ENCODE peak calls at places on chromosomes 2 and 18, in four cellular contexts. W is stimulated activated CD4-positive, alpha-beta T cell treated with anti-CD3 and anti-CD28 coated beads, Interleukin-2, amount 100 ng/mL, for 48 hours; J is lower lobe of right lung; M is memory B cell. Z is an unnamed sample.

GRCh38 chr2:133444411-133444934 is 123.8 kb downstream of the NCKAP5 start:
- DNase-seq in W (no peak), J (no peak), M (no peak), Z (no peak)

GRCh38 chr2:223759569-223760430 is 77.6 kb downstream of the AP1S3 start:
- DNase-seq in W (no peak), M (no peak), J (no peak), Z (peak; percentile 73)

GRCh38 chr2:220269421-220269820 is 642.0 kb downstream of the SLC4A3 start:
- DNase-seq in M (no peak), J (no peak), W (no peak), Z (no peak)

GRCh38 chr2:145380436-145381017 is 860.6 kb upstream of the ZEB2 start:
- DNase-seq in W (no peak), M (no peak), J (no peak), Z (peak; percentile 9)

GRCh38 chr2:179021258-179021657 is 28.7 kb downstream of the CCDC141 start:
- DNase-seq in M (no peak), W (no peak), J (no peak), Z (no peak)

GRCh38 chr2:29332540-29332939 is 217.3 kb downstream of the CLIP4 start:
- DNase-seq in W (no peak), J (no peak), M (no peak), Z (no peak)

GRCh38 chr18:79912994-79913831 is 38.2 kb downstream of the SLC66A2 start:
- DNase-seq in J (peak; percentile 38), M (no peak), W (no peak), Z (no peak)

GRCh38 chr2:8197101-8197500 is 484.8 kb upstream of the ID2 start:
- DNase-seq in M (no peak), W (no peak), J (no peak), Z (no peak)

GRCh38 chr18:26089247-26090129 is 925 bp downstream of the SS18 start:
- DNase-seq in J (no peak), W (peak; percentile 2), M (no peak), Z (peak; percentile 36)

GRCh38 chr2:104861295-104862060 is 7.6 kb downstream of the POU3F3 start:
- DNase-seq in J (no peak), W (no peak), M (no peak), Z (no peak)

GRCh38 chr18:67805261-67805660 is 288.7 kb upstream of the DSEL start:
- DNase-seq in M (no peak), J (no peak), W (no peak), Z (no peak)

GRCh38 chr2:191018048-191018447 is 4.1 kb upstream of the STAT1 start:
- DNase-seq in J (no peak), W (no peak), M (no peak), Z (no peak)

GRCh38 chr2:238925816-238926215 is 77.9 kb downstream of the TWIST2 start:
- DNase-seq in J (no peak), M (no peak), W (no peak), Z (no peak)

GRCh38 chr2:237733677-237734300 is 64.8 kb upstream of the RBM44 start:
- DNase-seq in W (no peak), M (no peak), J (no peak), Z (no peak)

GRCh38 chr18:57863706-57864105 is 60.6 kb upstream of the ATP8B1 start:
- DNase-seq in M (no peak), W (no peak), J (no peak), Z (no peak)

GRCh38 chr2:48127612-48128191 is 221.4 kb upstream of the FBXO11 start:
- DNase-seq in J (no peak), W (no peak), M (no peak), Z (no peak)

GRCh38 chr2:226760412-226761194 is 39.0 kb downstream of the IRS1 start:
- DNase-seq in W (no peak), J (no peak), M (no peak), Z (no peak)

GRCh38 chr2:45882707-45883106 is 231.2 kb downstream of the PRKCE start:
- DNase-seq in M (no peak), J (no peak), W (no peak), Z (no peak)

GRCh38 chr2:86072271-86072858 is 33.3 kb downstream of the POLR1A start:
- DNase-seq in M (peak; percentile 54), J (peak; percentile 65), W (no peak), Z (no peak)

GRCh38 chr2:109222825-109223471 is 93.9 kb downstream of the SH3RF3 start:
- DNase-seq in J (no peak), W (no peak), M (no peak), Z (no peak)

GRCh38 chr2:3768960-3769765 is 65.8 kb downstream of the DCDC2C start:
- DNase-seq in W (no peak), J (no peak), M (no peak), Z (no peak)

GRCh38 chr2:178066890-178067669 is 5.5 kb downstream of the PDE11A start:
- DNase-seq in W (no peak), J (no peak), M (no peak), Z (no peak)

GRCh38 chr18:79570266-79571201 is 109.1 kb upstream of the CTDP1 start:
- DNase-seq in J (peak; percentile 39), W (no peak), M (no peak), Z (no peak)

GRCh38 chr18:50875966-50876536 is 2.9 kb upstream of the ME2 start:
- DNase-seq in J (no peak), W (no peak), M (no peak), Z (no peak)

GRCh38 chr18:36349552-36349951 is 52.0 kb downstream of the FHOD3 start:
- DNase-seq in W (no peak), J (no peak), M (no peak), Z (no peak)

GRCh38 chr18:42001801-42002200 is 46.8 kb downstream of the PIK3C3 start:
- DNase-seq in J (no peak), W (no peak), M (no peak), Z (no peak)

GRCh38 chr2:20524412-20525040 is 77.7 kb downstream of the RHOB start:
- DNase-seq in W (no peak), J (no peak), M (no peak), Z (no peak)

GRCh38 chr2:239272626-239273025 is 128.2 kb downstream of the HDAC4 start:
- DNase-seq in M (no peak), W (no peak), J (no peak), Z (no peak)

GRCh38 chr2:148876190-148876588 is 1.2 kb downstream of the KIF5C start:
- DNase-seq in M (peak; percentile 22), J (no peak), W (peak; percentile 16), Z (no peak)

GRCh38 chr2:9836074-9836473 is 7.2 kb upstream of the TAF1B start:
- DNase-seq in M (no peak), W (no peak), J (no peak), Z (no peak)

GRCh38 chr2:177578454-177578853 is 185.9 kb downstream of the AGPS start:
- DNase-seq in M (no peak), W (no peak), J (no peak), Z (no peak)